ENCODE peak calls at places on chromosomes 16 and 17, in five cellular contexts. One of them, this sample, is unnamed.

GRCh38 chr17:1170739-1171138 is 9.0 kb downstream of the ABR start:
- DNase-seq in activated naive CD8-positive, alpha-beta T cell treated with anti-CD3 and anti-CD28 coated beads for 36 hours: no peak
- DNase-seq in DMS153: no peak
- DNase-seq in effector memory CD4-positive, alpha-beta T cell: no peak
- DNase-seq in NAMALWA: no peak
- DNase-seq in this sample: no peak

GRCh38 chr16:47851026-47851610 is 304.7 kb downstream of the ABCC12 start:
- DNase-seq in activated naive CD8-positive, alpha-beta T cell treated with anti-CD3 and anti-CD28 coated beads for 36 hours: no peak
- DNase-seq in DMS153: no peak
- DNase-seq in effector memory CD4-positive, alpha-beta T cell: no peak
- DNase-seq in NAMALWA: no peak
- DNase-seq in this sample: no peak

GRCh38 chr16:11871193-11871592 is 19.9 kb upstream of the RSL1D1 start:
- DNase-seq in activated naive CD8-positive, alpha-beta T cell treated with anti-CD3 and anti-CD28 coated beads for 36 hours: no peak
- DNase-seq in DMS153: no peak
- DNase-seq in effector memory CD4-positive, alpha-beta T cell: no peak
- DNase-seq in NAMALWA: peak
- DNase-seq in this sample: no peak

GRCh38 chr16:3101841-3102470 is 2.9 kb upstream of the ZSCAN10 start:
- DNase-seq in activated naive CD8-positive, alpha-beta T cell treated with anti-CD3 and anti-CD28 coated beads for 36 hours: no peak
- DNase-seq in DMS153: no peak
- DNase-seq in effector memory CD4-positive, alpha-beta T cell: no peak
- DNase-seq in NAMALWA: no peak
- DNase-seq in this sample: no peak

GRCh38 chr16:30185141-30185682 is 1.8 kb downstream of the CORO1A start:
- DNase-seq in activated naive CD8-positive, alpha-beta T cell treated with anti-CD3 and anti-CD28 coated beads for 36 hours: peak
- DNase-seq in DMS153: no peak
- DNase-seq in effector memory CD4-positive, alpha-beta T cell: peak
- DNase-seq in NAMALWA: peak
- DNase-seq in this sample: no peak

GRCh38 chr16:27579086-27579980 is 29.4 kb downstream of the KATNIP start:
- DNase-seq in activated naive CD8-positive, alpha-beta T cell treated with anti-CD3 and anti-CD28 coated beads for 36 hours: no peak
- DNase-seq in DMS153: no peak
- DNase-seq in effector memory CD4-positive, alpha-beta T cell: no peak
- DNase-seq in NAMALWA: no peak
- DNase-seq in this sample: no peak

GRCh38 chr17:68600881-68601564 is at the start of gene FAM20A:
- DNase-seq in activated naive CD8-positive, alpha-beta T cell treated with anti-CD3 and anti-CD28 coated beads for 36 hours: peak
- DNase-seq in DMS153: no peak
- DNase-seq in effector memory CD4-positive, alpha-beta T cell: no peak
- DNase-seq in NAMALWA: no peak
- DNase-seq in this sample: no peak

GRCh38 chr16:82995927-82996441 is 369.2 kb downstream of the CDH13 start:
- DNase-seq in activated naive CD8-positive, alpha-beta T cell treated with anti-CD3 and anti-CD28 coated beads for 36 hours: no peak
- DNase-seq in DMS153: peak
- DNase-seq in effector memory CD4-positive, alpha-beta T cell: no peak
- DNase-seq in NAMALWA: no peak
- DNase-seq in this sample: peak

GRCh38 chr17:79750650-79751545 is 20.2 kb downstream of the ENPP7 start:
- DNase-seq in activated naive CD8-positive, alpha-beta T cell treated with anti-CD3 and anti-CD28 coated beads for 36 hours: no peak
- DNase-seq in DMS153: no peak
- DNase-seq in effector memory CD4-positive, alpha-beta T cell: no peak
- DNase-seq in NAMALWA: no peak
- DNase-seq in this sample: no peak

GRCh38 chr16:64065523-64065922 is 1056.3 kb downstream of the CDH11 start:
- DNase-seq in activated naive CD8-positive, alpha-beta T cell treated with anti-CD3 and anti-CD28 coated beads for 36 hours: no peak
- DNase-seq in DMS153: no peak
- DNase-seq in effector memory CD4-positive, alpha-beta T cell: no peak
- DNase-seq in NAMALWA: no peak
- DNase-seq in this sample: no peak

GRCh38 chr17:67829331-67829730 is 4.0 kb downstream of the BPTF start:
- DNase-seq in activated naive CD8-positive, alpha-beta T cell treated with anti-CD3 and anti-CD28 coated beads for 36 hours: peak
- DNase-seq in DMS153: peak
- DNase-seq in effector memory CD4-positive, alpha-beta T cell: peak
- DNase-seq in NAMALWA: no peak
- DNase-seq in this sample: no peak

GRCh38 chr16:67537270-67537635 is 8.6 kb downstream of the RIPOR1 start:
- DNase-seq in activated naive CD8-positive, alpha-beta T cell treated with anti-CD3 and anti-CD28 coated beads for 36 hours: peak
- DNase-seq in DMS153: no peak
- DNase-seq in effector memory CD4-positive, alpha-beta T cell: peak
- DNase-seq in NAMALWA: no peak
- DNase-seq in this sample: no peak

GRCh38 chr17:37292429-37293139 is 83.2 kb upstream of the C17orf78 start:
- DNase-seq in activated naive CD8-positive, alpha-beta T cell treated with anti-CD3 and anti-CD28 coated beads for 36 hours: no peak
- DNase-seq in DMS153: no peak
- DNase-seq in effector memory CD4-positive, alpha-beta T cell: no peak
- DNase-seq in NAMALWA: peak
- DNase-seq in this sample: peak

GRCh38 chr16:64469906-64470702 is 651.8 kb downstream of the CDH11 start:
- DNase-seq in activated naive CD8-positive, alpha-beta T cell treated with anti-CD3 and anti-CD28 coated beads for 36 hours: no peak
- DNase-seq in DMS153: no peak
- DNase-seq in effector memory CD4-positive, alpha-beta T cell: no peak
- DNase-seq in NAMALWA: no peak
- DNase-seq in this sample: no peak

GRCh38 chr17:40032322-40033320 is 17.4 kb downstream of the CSF3 start:
- DNase-seq in activated naive CD8-positive, alpha-beta T cell treated with anti-CD3 and anti-CD28 coated beads for 36 hours: no peak
- DNase-seq in DMS153: no peak
- DNase-seq in effector memory CD4-positive, alpha-beta T cell: no peak
- DNase-seq in NAMALWA: no peak
- DNase-seq in this sample: no peak

GRCh38 chr17:30332057-30332542 is 1.8 kb downstream of the TMIGD1 start:
- DNase-seq in activated naive CD8-positive, alpha-beta T cell treated with anti-CD3 and anti-CD28 coated beads for 36 hours: peak
- DNase-seq in DMS153: no peak
- DNase-seq in effector memory CD4-positive, alpha-beta T cell: peak
- DNase-seq in NAMALWA: no peak
- DNase-seq in this sample: no peak

GRCh38 chr16:65655802-65656201 is 533.9 kb upstream of the CDH11 start:
- DNase-seq in activated naive CD8-positive, alpha-beta T cell treated with anti-CD3 and anti-CD28 coated beads for 36 hours: no peak
- DNase-seq in DMS153: no peak
- DNase-seq in effector memory CD4-positive, alpha-beta T cell: no peak
- DNase-seq in NAMALWA: no peak
- DNase-seq in this sample: no peak

GRCh38 chr17:64009571-64010402 is 10.6 kb downstream of the ICAM2 start:
- DNase-seq in activated naive CD8-positive, alpha-beta T cell treated with anti-CD3 and anti-CD28 coated beads for 36 hours: no peak
- DNase-seq in DMS153: no peak
- DNase-seq in effector memory CD4-positive, alpha-beta T cell: no peak
- DNase-seq in NAMALWA: no peak
- DNase-seq in this sample: no peak

GRCh38 chr16:4664538-4665418 is 28.6 kb upstream of the NUDT16L1 start:
- DNase-seq in activated naive CD8-positive, alpha-beta T cell treated with anti-CD3 and anti-CD28 coated beads for 36 hours: peak
- DNase-seq in DMS153: peak
- DNase-seq in effector memory CD4-positive, alpha-beta T cell: peak
- DNase-seq in NAMALWA: no peak
- DNase-seq in this sample: no peak

GRCh38 chr17:14815079-14815478 is 450.0 kb downstream of the PMP22 start:
- DNase-seq in activated naive CD8-positive, alpha-beta T cell treated with anti-CD3 and anti-CD28 coated beads for 36 hours: no peak
- DNase-seq in DMS153: no peak
- DNase-seq in effector memory CD4-positive, alpha-beta T cell: no peak
- DNase-seq in NAMALWA: no peak
- DNase-seq in this sample: no peak